ENCODE peak calls at places on chromosomes 13 and 19, in ten cellular contexts. Y is left cardiac atrium; F is hepatocyte; N is naive B cell; A is heart right ventricle; L is stimulated activated CD4-positive, alpha-beta T cell treated with anti-CD3 and anti-CD28 coated beads, Interleukin-2, amount 100 ng/mL, for 48 hours; K is cardiac fibroblast; J is H4; V is SK-N-SH; T is left colon. B is an unnamed sample.

GRCh38 chr13:43180837-43181236 is 157.5 kb downstream of the DNAJC15 start:
- DNase-seq in Y (no peak), F (no peak), N (no peak), A (no peak), L (no peak), K (no peak), J (no peak), V (no peak), T (no peak), B (no peak)

GRCh38 chr19:46904114-46905060 is 43.6 kb downstream of the ARHGAP35 start:
- DNase-seq in Y (peak), F (peak), N (no peak), A (peak), L (no peak), K (peak), J (no peak), V (peak), T (no peak), B (peak)

GRCh38 chr19:4088975-4089374 is 22.3 kb upstream of the ZBTB7A start:
- DNase-seq in Y (no peak), F (no peak), N (no peak), A (no peak), L (no peak), K (no peak), J (no peak), V (no peak), T (no peak), B (no peak)

GRCh38 chr19:37933965-37934364 is 27.0 kb downstream of the SIPA1L3 start:
- DNase-seq in Y (peak), F (peak), N (no peak), A (peak), L (no peak), K (peak), J (no peak), V (no peak), T (peak), B (peak)

GRCh38 chr19:28555317-28555716 is 657.6 kb downstream of the UQCRFS1 start:
- DNase-seq in Y (no peak), F (no peak), N (no peak), A (no peak), L (no peak), K (no peak), J (no peak), V (no peak), T (no peak), B (no peak)

GRCh38 chr13:37429976-37430375 is 168.6 kb downstream of the POSTN start:
- DNase-seq in Y (no peak), F (no peak), N (no peak), A (no peak), L (no peak), K (peak), J (peak), V (no peak), T (no peak), B (peak)

GRCh38 chr19:28472843-28473242 is 740.1 kb downstream of the UQCRFS1 start:
- DNase-seq in Y (no peak), F (no peak), N (no peak), A (no peak), L (no peak), K (no peak), J (no peak), V (no peak), T (peak), B (peak)

GRCh38 chr19:480016-480855 is 16.1 kb upstream of the MADCAM1 start:
- DNase-seq in Y (peak), F (peak), N (no peak), A (peak), L (peak), K (peak), J (no peak), V (peak), T (peak), B (peak)

GRCh38 chr13:69458013-69458412 is 649.6 kb upstream of the ATXN8OS start:
- DNase-seq in Y (no peak), F (no peak), N (no peak), A (no peak), L (no peak), K (no peak), J (no peak), V (peak), T (no peak), B (no peak)

GRCh38 chr19:9917322-9917721 is 19.0 kb downstream of the OLFM2 start:
- DNase-seq in Y (no peak), F (peak), N (no peak), A (peak), L (no peak), K (peak), J (peak), V (peak), T (no peak), B (peak)

GRCh38 chr19:6425732-6426686 is 1.4 kb upstream of the KHSRP start:
- DNase-seq in Y (no peak), F (no peak), N (no peak), A (no peak), L (no peak), K (no peak), J (no peak), V (peak), T (no peak), B (no peak)

GRCh38 chr13:107999751-108000150 is 215.6 kb downstream of the LIG4 start:
- DNase-seq in Y (no peak), F (no peak), N (no peak), A (no peak), L (no peak), K (no peak), J (no peak), V (no peak), T (no peak), B (no peak)

GRCh38 chr19:55993492-55993891 is 6.9 kb downstream of the NLRP5 start:
- DNase-seq in Y (no peak), F (no peak), N (no peak), A (no peak), L (no peak), K (no peak), J (no peak), V (no peak), T (no peak), B (no peak)

GRCh38 chr13:50075619-50076097 is 60.4 kb downstream of the KCNRG start:
- DNase-seq in Y (no peak), F (no peak), N (peak), A (no peak), L (no peak), K (no peak), J (no peak), V (peak), T (no peak), B (no peak)

GRCh38 chr19:42412661-42413076 is 14.5 kb downstream of the LIPE start:
- DNase-seq in Y (no peak), F (no peak), N (no peak), A (no peak), L (no peak), K (no peak), J (no peak), V (peak), T (no peak), B (no peak)

GRCh38 chr19:18762125-18763023 is 28.7 kb downstream of the COMP start:
- DNase-seq in Y (peak), F (peak), N (no peak), A (peak), L (no peak), K (peak), J (peak), V (peak), T (peak), B (no peak)

GRCh38 chr13:106588367-106588766 is 20.4 kb upstream of the ARGLU1 start:
- DNase-seq in Y (no peak), F (no peak), N (no peak), A (peak), L (no peak), K (no peak), J (no peak), V (no peak), T (no peak), B (no peak)

GRCh38 chr19:42173695-42174094 is 41.4 kb upstream of the POU2F2 start:
- DNase-seq in Y (no peak), F (no peak), N (no peak), A (no peak), L (no peak), K (no peak), J (no peak), V (no peak), T (no peak), B (no peak)

GRCh38 chr13:50215389-50215788 is 200.1 kb downstream of the KCNRG start:
- DNase-seq in Y (no peak), F (no peak), N (no peak), A (no peak), L (no peak), K (no peak), J (no peak), V (no peak), T (no peak), B (peak)

B was measured in AG10803.